ENCODE peak calls at places on chromosomes 16 and 17, in five cellular contexts. C is NCI-H1105; X is activated gamma-delta T cell treated with anti-CD3 and anti-CD28 coated beads, Interleukin-2, amount 50 U/mL, for 16 hours; U is amygdala; O is stimulated activated CD4-positive, alpha-beta T cell treated with anti-CD3 and anti-CD28 coated beads, Interleukin-2, amount 100 ng/mL, for 24 hours. B is an unnamed sample.

GRCh38 chr16:68345351-68345810 is 34.6 kb downstream of the PRMT7 start:
- DNase-seq in C (no peak), X (no peak), U (no peak), O (no peak), B (no peak)

GRCh38 chr16:51129105-51129504 is 22.0 kb downstream of the SALL1 start:
- DNase-seq in C (no peak), X (no peak), U (no peak), O (no peak), B (no peak)

GRCh38 chr16:48608871-48609452 is 1.0 kb downstream of the N4BP1 start:
- DNase-seq in C (no peak), X (peak), U (no peak), O (no peak), B (no peak)

GRCh38 chr16:17470002-17470870 is 524 bp downstream of the XYLT1 start:
- DNase-seq in C (no peak), X (no peak), U (no peak), O (peak), B (no peak)

GRCh38 chr17:66720567-66720966 is 114.3 kb upstream of the CACNG5 start:
- DNase-seq in C (no peak), X (no peak), U (no peak), O (no peak), B (no peak)

GRCh38 chr16:59412275-59412841 is 678.2 kb upstream of the GOT2 start:
- DNase-seq in C (no peak), X (no peak), U (no peak), O (no peak), B (no peak)

GRCh38 chr17:42673885-42674754 is 2.7 kb downstream of the PLEKHH3 start:
- DNase-seq in C (no peak), X (no peak), U (no peak), O (no peak), B (no peak)

GRCh38 chr16:12658506-12658905 is 145.2 kb downstream of the CPPED1 start:
- DNase-seq in C (no peak), X (no peak), U (no peak), O (no peak), B (no peak)

GRCh38 chr17:82458130-82458884 is at the start of gene NARF:
- DNase-seq in C (peak), X (peak), U (peak), O (peak), B (peak)

GRCh38 chr16:1014771-1015495 is 33.4 kb downstream of the SOX8 start:
- DNase-seq in C (no peak), X (no peak), U (no peak), O (no peak), B (no peak)

GRCh38 chr17:27622914-27623313 is 8.1 kb upstream of the LGALS9 start:
- DNase-seq in C (no peak), X (no peak), U (no peak), O (no peak), B (no peak)

GRCh38 chr17:65547253-65547670 is 14.2 kb downstream of the AXIN2 start:
- DNase-seq in C (no peak), X (no peak), U (no peak), O (no peak), B (no peak)

GRCh38 chr17:63490321-63490720 is 13.5 kb downstream of the ACE start:
- DNase-seq in C (no peak), X (no peak), U (no peak), O (no peak), B (no peak)

GRCh38 chr17:32794533-32795246 is 82.2 kb downstream of the MYO1D start:
- DNase-seq in C (no peak), X (no peak), U (no peak), O (no peak), B (no peak)

GRCh38 chr17:56593741-56594527 is 435 bp downstream of the NOG start:
- DNase-seq in C (peak), X (no peak), U (no peak), O (peak), B (no peak)

GRCh38 chr16:81457326-81458133 is 12.9 kb downstream of the CMIP start:
- DNase-seq in C (no peak), X (no peak), U (no peak), O (no peak), B (no peak)

GRCh38 chr17:74380086-74380958 is 13.0 kb downstream of the GPR142 start:
- DNase-seq in C (no peak), X (no peak), U (no peak), O (no peak), B (no peak)

GRCh38 chr16:1108299-1109252 is 12.5 kb upstream of the C1QTNF8 start:
- DNase-seq in C (peak), X (no peak), U (no peak), O (no peak), B (peak)

GRCh38 chr17:74343526-74344284 is 17.7 kb downstream of the KIF19 start:
- DNase-seq in C (no peak), X (no peak), U (no peak), O (no peak), B (no peak)

GRCh38 chr16:30895592-30896202 is 717 bp upstream of the CTF1 start:
- DNase-seq in C (no peak), X (no peak), U (no peak), O (no peak), B (no peak)

GRCh38 chr17:73623247-73623646 is 21.0 kb downstream of the SDK2 start:
- DNase-seq in C (no peak), X (no peak), U (no peak), O (no peak), B (no peak)

GRCh38 chr17:43615330-43615729 is 46.4 kb downstream of the MEOX1 start:
- DNase-seq in C (no peak), X (no peak), U (no peak), O (no peak), B (no peak)

GRCh38 chr16:70777496-70777895 is 23.5 kb downstream of the VAC14 start:
- DNase-seq in C (no peak), X (no peak), U (no peak), O (no peak), B (no peak)

GRCh38 chr16:49564577-49565224 is 191.1 kb downstream of the C16orf78 start:
- DNase-seq in C (no peak), X (no peak), U (no peak), O (no peak), B (no peak)

GRCh38 chr17:15447928-15448579 is 19.4 kb downstream of the CDRT4 start:
- DNase-seq in C (no peak), X (no peak), U (no peak), O (no peak), B (no peak)

GRCh38 chr16:1791256-1791942 is 2.1 kb downstream of the IGFALS start:
- DNase-seq in C (no peak), X (no peak), U (no peak), O (no peak), B (no peak)

GRCh38 chr17:66841328-66841727 is 6.4 kb downstream of the CACNG5 start:
- DNase-seq in C (no peak), X (no peak), U (no peak), O (no peak), B (no peak)

GRCh38 chr17:34451313-34451712 is 88.3 kb upstream of the CCL1 start:
- DNase-seq in C (no peak), X (no peak), U (no peak), O (no peak), B (no peak)

B was measured in nucleus accumbens.